ENCODE peak calls at places on chromosomes 3 and 15, in six cellular contexts. G is CD4-positive, alpha-beta memory T cell; E is stimulated activated CD4-positive, alpha-beta T cell treated with anti-CD3 and anti-CD28 coated beads, TNF-alpha, amount 100 ng/mL, for 1 hour; B is posterior vena cava; F is dermis microvascular lymphatic vessel endothelial cell; T is HT-29. H is an unnamed sample.

GRCh38 chr3:141913150-141913811 is 36.8 kb downstream of the ATP1B3 start:
- DNase-seq in G (peak), E (no peak), B (no peak), F (peak), T (peak), H (peak)

GRCh38 chr15:100332721-100333120 is 9.1 kb downstream of the ADAMTS17 start:
- DNase-seq in G (no peak), E (no peak), B (no peak), F (no peak), T (no peak), H (no peak)

GRCh38 chr3:25229584-25229983 is 198.5 kb upstream of the RARB start:
- DNase-seq in G (no peak), E (no peak), B (no peak), F (no peak), T (no peak), H (no peak)

GRCh38 chr15:63833246-63833696 is 477 bp downstream of the HERC1 start:
- DNase-seq in G (peak), E (no peak), B (peak), F (no peak), T (peak), H (peak)

GRCh38 chr15:74873756-74874424 is 725 bp upstream of the SCAMP2 start:
- DNase-seq in G (no peak), E (no peak), B (no peak), F (no peak), T (no peak), H (peak)

GRCh38 chr3:195697582-195698324 is 23.0 kb upstream of the MUC20 start:
- DNase-seq in G (no peak), E (no peak), B (no peak), F (no peak), T (no peak), H (peak)

GRCh38 chr3:79467721-79468120 is 300.1 kb downstream of the ROBO1 start:
- DNase-seq in G (no peak), E (no peak), B (no peak), F (no peak), T (no peak), H (peak)

GRCh38 chr3:15427981-15428380 is 583 bp downstream of the EAF1 start:
- DNase-seq in G (no peak), E (no peak), B (no peak), F (no peak), T (no peak), H (peak)

GRCh38 chr3:127632441-127632840 is 3.5 kb downstream of the PODXL2 start:
- DNase-seq in G (no peak), E (no peak), B (peak), F (no peak), T (no peak), H (peak)

GRCh38 chr3:63864008-63864871 is 573 bp downstream of the ATXN7 start:
- DNase-seq in G (peak), E (peak), B (peak), F (no peak), T (peak), H (peak)

GRCh38 chr3:155387571-155387970 is 94.1 kb upstream of the STRIT1 start:
- DNase-seq in G (no peak), E (no peak), B (no peak), F (no peak), T (no peak), H (no peak)

GRCh38 chr3:127170794-127171193 is 22.1 kb upstream of the PRR23E start:
- DNase-seq in G (no peak), E (no peak), B (no peak), F (no peak), T (no peak), H (peak)

GRCh38 chr3:140809326-140809725 is 131.5 kb downstream of the TRIM42 start:
- DNase-seq in G (no peak), E (no peak), B (no peak), F (no peak), T (no peak), H (no peak)

GRCh38 chr3:184642623-184643308 is 69.1 kb downstream of the MAGEF1 start:
- DNase-seq in G (no peak), E (no peak), B (no peak), F (no peak), T (no peak), H (no peak)

GRCh38 chr15:40926659-40927496 is 2.3 kb upstream of the DLL4 start:
- DNase-seq in G (no peak), E (no peak), B (no peak), F (no peak), T (no peak), H (no peak)

GRCh38 chr15:50531763-50532162 is 14.7 kb downstream of the USP50 start:
- DNase-seq in G (no peak), E (no peak), B (no peak), F (peak), T (no peak), H (peak)

GRCh38 chr15:60673918-60674558 is 195.1 kb upstream of the ICE2 start:
- DNase-seq in G (no peak), E (peak), B (no peak), F (peak), T (peak), H (peak)

GRCh38 chr15:39066677-39067076 is 502.1 kb upstream of the RASGRP1 start:
- DNase-seq in G (no peak), E (no peak), B (no peak), F (no peak), T (no peak), H (no peak)

GRCh38 chr3:148648685-148649352 is 48.9 kb upstream of the AGTR1 start:
- DNase-seq in G (no peak), E (no peak), B (no peak), F (no peak), T (no peak), H (peak)

GRCh38 chr3:11477286-11477935 is 166.3 kb downstream of the VGLL4 start:
- DNase-seq in G (no peak), E (no peak), B (no peak), F (no peak), T (peak), H (peak)

GRCh38 chr3:159378391-159378790 is 576.5 kb downstream of the MFSD1 start:
- DNase-seq in G (no peak), E (no peak), B (no peak), F (no peak), T (no peak), H (no peak)

GRCh38 chr15:47331796-47332480 is 385.4 kb upstream of the SEMA6D start:
- DNase-seq in G (no peak), E (no peak), B (no peak), F (no peak), T (no peak), H (no peak)

GRCh38 chr3:158737987-158738615 is 5.8 kb upstream of the RARRES1 start:
- DNase-seq in G (no peak), E (no peak), B (peak), F (no peak), T (no peak), H (peak)

GRCh38 chr15:72890043-72890442 is 106.5 kb upstream of the ADPGK start:
- DNase-seq in G (no peak), E (no peak), B (no peak), F (no peak), T (no peak), H (no peak)

GRCh38 chr3:12869025-12869695 is 27.8 kb upstream of the RPL32 start:
- DNase-seq in G (no peak), E (no peak), B (no peak), F (no peak), T (no peak), H (peak)

GRCh38 chr3:104907507-104907906 is 459.2 kb upstream of the ALCAM start:
- DNase-seq in G (no peak), E (no peak), B (no peak), F (peak), T (no peak), H (peak)

GRCh38 chr15:57890351-57890750 is 175.2 kb downstream of the ALDH1A2 start:
- DNase-seq in G (no peak), E (no peak), B (no peak), F (no peak), T (no peak), H (no peak)

GRCh38 chr15:40955930-40956542 is 2.8 kb downstream of the CHAC1 start:
- DNase-seq in G (no peak), E (no peak), B (no peak), F (no peak), T (no peak), H (no peak)

GRCh38 chr3:9935966-9936365 is 2.3 kb downstream of the CRELD1 start:
- DNase-seq in G (no peak), E (no peak), B (no peak), F (no peak), T (no peak), H (no peak)

GRCh38 chr15:54840999-54841398 is 355.7 kb downstream of the RSL24D1 start:
- DNase-seq in G (no peak), E (no peak), B (no peak), F (no peak), T (no peak), H (no peak)

GRCh38 chr3:127289646-127290575 is 2.1 kb upstream of the PRR20G start:
- DNase-seq in G (no peak), E (no peak), B (no peak), F (no peak), T (no peak), H (no peak)

GRCh38 chr15:92715753-92716152 is 60.2 kb upstream of the FAM174B start:
- DNase-seq in G (no peak), E (no peak), B (no peak), F (no peak), T (no peak), H (no peak)

GRCh38 chr3:189204467-189204866 is 32.7 kb downstream of the TPRG1 start:
- DNase-seq in G (no peak), E (no peak), B (no peak), F (no peak), T (no peak), H (no peak)

GRCh38 chr15:61605343-61605742 is 376.2 kb upstream of the RORA start:
- DNase-seq in G (no peak), E (no peak), B (no peak), F (no peak), T (no peak), H (no peak)

GRCh38 chr3:179473565-179473964 is 22.3 kb upstream of the GNB4 start:
- DNase-seq in G (no peak), E (no peak), B (no peak), F (peak), T (no peak), H (peak)

GRCh38 chr3:28544831-28545230 is 196.2 kb upstream of the AZI2 start:
- DNase-seq in G (no peak), E (no peak), B (no peak), F (no peak), T (no peak), H (no peak)

GRCh38 chr15:69298697-69299441 is at the start of gene PAQR5:
- DNase-seq in G (no peak), E (peak), B (peak), F (no peak), T (peak), H (no peak)

GRCh38 chr3:134852132-134852531 is 57.1 kb downstream of the EPHB1 start:
- DNase-seq in G (no peak), E (no peak), B (no peak), F (no peak), T (no peak), H (no peak)

GRCh38 chr15:84937144-84937543 is 44.5 kb upstream of the PDE8A start:
- DNase-seq in G (no peak), E (no peak), B (no peak), F (no peak), T (no peak), H (no peak)